ENCODE peak calls at places on chromosome 17, in six cellular contexts. One of them, this sample, is unnamed.

GRCh38 chr17:12118617-12119016 is 97.9 kb downstream of the MAP2K4 start:
- DNase-seq in prostate gland: no peak
- DNase-seq in heart right ventricle: no peak
- DNase-seq in HCT116: no peak
- DNase-seq in fibroblast of pulmonary artery: no peak
- DNase-seq in A549: no peak
- DNase-seq in this sample: no peak

GRCh38 chr17:32519769-32520701 is 33.2 kb downstream of the CDK5R1 start:
- DNase-seq in prostate gland: no peak
- DNase-seq in heart right ventricle: peak
- DNase-seq in HCT116: no peak
- DNase-seq in fibroblast of pulmonary artery: no peak
- DNase-seq in A549: no peak
- DNase-seq in this sample: no peak

GRCh38 chr17:488993-489757 is 136.6 kb upstream of the RPH3AL start:
- DNase-seq in prostate gland: no peak
- DNase-seq in heart right ventricle: no peak
- DNase-seq in HCT116: peak
- DNase-seq in fibroblast of pulmonary artery: peak
- DNase-seq in A549: peak
- DNase-seq in this sample: no peak

GRCh38 chr17:51097708-51098446 is 22.8 kb downstream of the SPAG9 start:
- DNase-seq in prostate gland: no peak
- DNase-seq in heart right ventricle: no peak
- DNase-seq in HCT116: no peak
- DNase-seq in fibroblast of pulmonary artery: no peak
- DNase-seq in A549: no peak
- DNase-seq in this sample: no peak

GRCh38 chr17:78979780-78980623 is at the start of gene LGALS3BP:
- DNase-seq in prostate gland: peak
- DNase-seq in heart right ventricle: peak
- DNase-seq in HCT116: peak
- DNase-seq in fibroblast of pulmonary artery: peak
- DNase-seq in A549: peak
- DNase-seq in this sample: peak

GRCh38 chr17:40791808-40792436 is 7.8 kb downstream of the KRT28 start:
- DNase-seq in prostate gland: no peak
- DNase-seq in heart right ventricle: no peak
- DNase-seq in HCT116: peak
- DNase-seq in fibroblast of pulmonary artery: peak
- DNase-seq in A549: peak
- DNase-seq in this sample: no peak

GRCh38 chr17:9002236-9002609 is 19.1 kb upstream of the NTN1 start:
- DNase-seq in prostate gland: no peak
- DNase-seq in heart right ventricle: no peak
- DNase-seq in HCT116: no peak
- DNase-seq in fibroblast of pulmonary artery: no peak
- DNase-seq in A549: no peak
- DNase-seq in this sample: no peak

GRCh38 chr17:56918916-56919315 is 5.1 kb upstream of the TRIM25 start:
- DNase-seq in prostate gland: no peak
- DNase-seq in heart right ventricle: no peak
- DNase-seq in HCT116: no peak
- DNase-seq in fibroblast of pulmonary artery: peak
- DNase-seq in A549: no peak
- DNase-seq in this sample: no peak

GRCh38 chr17:30344283-30345088 is 10.6 kb upstream of the TMIGD1 start:
- DNase-seq in prostate gland: peak
- DNase-seq in heart right ventricle: peak
- DNase-seq in HCT116: no peak
- DNase-seq in fibroblast of pulmonary artery: peak
- DNase-seq in A549: peak
- DNase-seq in this sample: no peak

GRCh38 chr17:72135546-72136325 is 14.9 kb downstream of the SOX9 start:
- DNase-seq in prostate gland: no peak
- DNase-seq in heart right ventricle: no peak
- DNase-seq in HCT116: no peak
- DNase-seq in fibroblast of pulmonary artery: peak
- DNase-seq in A549: no peak
- DNase-seq in this sample: no peak

GRCh38 chr17:68435876-68436842 is 21.1 kb downstream of the WIPI1 start:
- DNase-seq in prostate gland: peak
- DNase-seq in heart right ventricle: peak
- DNase-seq in HCT116: peak
- DNase-seq in fibroblast of pulmonary artery: peak
- DNase-seq in A549: peak
- DNase-seq in this sample: peak

GRCh38 chr17:79887451-79887991 is 48.3 kb upstream of the CBX4 start:
- DNase-seq in prostate gland: no peak
- DNase-seq in heart right ventricle: no peak
- DNase-seq in HCT116: no peak
- DNase-seq in fibroblast of pulmonary artery: no peak
- DNase-seq in A549: no peak
- DNase-seq in this sample: no peak

GRCh38 chr17:7858487-7858832 is 657 bp downstream of the CYB5D1 start:
- DNase-seq in prostate gland: no peak
- DNase-seq in heart right ventricle: peak
- DNase-seq in HCT116: no peak
- DNase-seq in fibroblast of pulmonary artery: peak
- DNase-seq in A549: peak
- DNase-seq in this sample: no peak

GRCh38 chr17:9268546-9268945 is 247.2 kb downstream of the NTN1 start:
- DNase-seq in prostate gland: no peak
- DNase-seq in heart right ventricle: no peak
- DNase-seq in HCT116: no peak
- DNase-seq in fibroblast of pulmonary artery: no peak
- DNase-seq in A549: no peak
- DNase-seq in this sample: no peak

GRCh38 chr17:27776882-27777624 is 23.3 kb downstream of the NOS2 start:
- DNase-seq in prostate gland: no peak
- DNase-seq in heart right ventricle: no peak
- DNase-seq in HCT116: no peak
- DNase-seq in fibroblast of pulmonary artery: no peak
- DNase-seq in A549: no peak
- DNase-seq in this sample: no peak

GRCh38 chr17:17830740-17831207 is 6.0 kb downstream of the SREBF1 start:
- DNase-seq in prostate gland: no peak
- DNase-seq in heart right ventricle: no peak
- DNase-seq in HCT116: no peak
- DNase-seq in fibroblast of pulmonary artery: no peak
- DNase-seq in A549: no peak
- DNase-seq in this sample: no peak

GRCh38 chr17:41666336-41666680 is 22.4 kb upstream of the EIF1 start:
- DNase-seq in prostate gland: no peak
- DNase-seq in heart right ventricle: no peak
- DNase-seq in HCT116: no peak
- DNase-seq in fibroblast of pulmonary artery: peak
- DNase-seq in A549: peak
- DNase-seq in this sample: no peak

GRCh38 chr17:55492951-55493350 is 18.3 kb downstream of the SMIM36 start:
- DNase-seq in prostate gland: no peak
- DNase-seq in heart right ventricle: no peak
- DNase-seq in HCT116: no peak
- DNase-seq in fibroblast of pulmonary artery: no peak
- DNase-seq in A549: no peak
- DNase-seq in this sample: no peak

GRCh38 chr17:69608114-69608513 is 193.6 kb downstream of the MAP2K6 start:
- DNase-seq in prostate gland: no peak
- DNase-seq in heart right ventricle: no peak
- DNase-seq in HCT116: no peak
- DNase-seq in fibroblast of pulmonary artery: no peak
- DNase-seq in A549: no peak
- DNase-seq in this sample: no peak

GRCh38 chr17:7432296-7432695 is 2.9 kb upstream of the TMEM102 start:
- DNase-seq in prostate gland: no peak
- DNase-seq in heart right ventricle: no peak
- DNase-seq in HCT116: no peak
- DNase-seq in fibroblast of pulmonary artery: no peak
- DNase-seq in A549: no peak
- DNase-seq in this sample: no peak

GRCh38 chr17:80264048-80264792 is 3.6 kb downstream of the RNF213 start:
- DNase-seq in prostate gland: no peak
- DNase-seq in heart right ventricle: no peak
- DNase-seq in HCT116: no peak
- DNase-seq in fibroblast of pulmonary artery: no peak
- DNase-seq in A549: no peak
- DNase-seq in this sample: no peak

GRCh38 chr17:35313875-35314409 is 59.5 kb downstream of the SLFN11 start:
- DNase-seq in prostate gland: no peak
- DNase-seq in heart right ventricle: peak
- DNase-seq in HCT116: no peak
- DNase-seq in fibroblast of pulmonary artery: no peak
- DNase-seq in A549: no peak
- DNase-seq in this sample: no peak

GRCh38 chr17:21213491-21214014 is 408 bp downstream of the TMEM11 start:
- DNase-seq in prostate gland: no peak
- DNase-seq in heart right ventricle: peak
- DNase-seq in HCT116: no peak
- DNase-seq in fibroblast of pulmonary artery: peak
- DNase-seq in A549: no peak
- DNase-seq in this sample: no peak

GRCh38 chr17:2685696-2686095 is 25.9 kb downstream of the CLUH start:
- DNase-seq in prostate gland: no peak
- DNase-seq in heart right ventricle: no peak
- DNase-seq in HCT116: no peak
- DNase-seq in fibroblast of pulmonary artery: no peak
- DNase-seq in A549: no peak
- DNase-seq in this sample: no peak

GRCh38 chr17:46942441-46943217 is 19.7 kb downstream of the GOSR2 start:
- DNase-seq in prostate gland: peak
- DNase-seq in heart right ventricle: peak
- DNase-seq in HCT116: peak
- DNase-seq in fibroblast of pulmonary artery: peak
- DNase-seq in A549: peak
- DNase-seq in this sample: peak

GRCh38 chr17:63928172-63928666 is 3.9 kb downstream of the CD79B start:
- DNase-seq in prostate gland: no peak
- DNase-seq in heart right ventricle: no peak
- DNase-seq in HCT116: no peak
- DNase-seq in fibroblast of pulmonary artery: no peak
- DNase-seq in A549: no peak
- DNase-seq in this sample: no peak
- H3K4me3 ChIP-seq in prostate gland: no peak
- H3K4me3 ChIP-seq in heart right ventricle: no peak
- H3K4me3 ChIP-seq in HCT116: no peak
- H3K4me3 ChIP-seq in fibroblast of pulmonary artery: no peak
- H3K4me3 ChIP-seq in A549: no peak
- H3K4me3 ChIP-seq in this sample: no peak

GRCh38 chr17:75384751-75385150 is 20.7 kb downstream of the GRB2 start:
- DNase-seq in prostate gland: no peak
- DNase-seq in heart right ventricle: no peak
- DNase-seq in HCT116: no peak
- DNase-seq in fibroblast of pulmonary artery: no peak
- DNase-seq in A549: no peak
- DNase-seq in this sample: no peak

GRCh38 chr17:75390982-75391381 is 14.5 kb downstream of the GRB2 start:
- DNase-seq in prostate gland: no peak
- DNase-seq in heart right ventricle: no peak
- DNase-seq in HCT116: no peak
- DNase-seq in fibroblast of pulmonary artery: peak
- DNase-seq in A549: no peak
- DNase-seq in this sample: no peak

GRCh38 chr17:75383842-75384195 is 21.7 kb downstream of the GRB2 start:
- DNase-seq in prostate gland: no peak
- DNase-seq in heart right ventricle: no peak
- DNase-seq in HCT116: no peak
- DNase-seq in fibroblast of pulmonary artery: no peak
- DNase-seq in A549: no peak
- DNase-seq in this sample: no peak

GRCh38 chr17:75388476-75389030 is 16.9 kb downstream of the GRB2 start:
- DNase-seq in prostate gland: no peak
- DNase-seq in heart right ventricle: no peak
- DNase-seq in HCT116: no peak
- DNase-seq in fibroblast of pulmonary artery: no peak
- DNase-seq in A549: no peak
- DNase-seq in this sample: no peak

GRCh38 chr17:75386430-75386829 is 19.0 kb downstream of the GRB2 start:
- DNase-seq in prostate gland: no peak
- DNase-seq in heart right ventricle: no peak
- DNase-seq in HCT116: no peak
- DNase-seq in fibroblast of pulmonary artery: no peak
- DNase-seq in A549: no peak
- DNase-seq in this sample: no peak
- TF ChIP-seq CTCF in prostate gland: no peak
- TF ChIP-seq CTCF in heart right ventricle: no peak
- TF ChIP-seq CTCF in HCT116: no peak
- TF ChIP-seq CTCF in fibroblast of pulmonary artery: no peak
- TF ChIP-seq CTCF in A549: no peak
- TF ChIP-seq CTCF in this sample: no peak

GRCh38 chr17:3965123-3965800 is 1.0 kb upstream of the ATP2A3 start:
- DNase-seq in prostate gland: peak
- DNase-seq in heart right ventricle: peak
- DNase-seq in HCT116: peak
- DNase-seq in fibroblast of pulmonary artery: no peak
- DNase-seq in A549: peak
- DNase-seq in this sample: no peak
- H3K4me3 ChIP-seq in prostate gland: peak
- H3K4me3 ChIP-seq in heart right ventricle: peak
- H3K4me3 ChIP-seq in HCT116: peak
- H3K4me3 ChIP-seq in fibroblast of pulmonary artery: peak
- H3K4me3 ChIP-seq in A549: peak
- H3K4me3 ChIP-seq in this sample: no peak

GRCh38 chr17:48262982-48263586 is 155.5 kb downstream of the SNX11 start:
- DNase-seq in prostate gland: no peak
- DNase-seq in heart right ventricle: no peak
- DNase-seq in HCT116: no peak
- DNase-seq in fibroblast of pulmonary artery: peak
- DNase-seq in A549: peak
- DNase-seq in this sample: no peak

GRCh38 chr17:48258317-48258716 is 150.8 kb downstream of the SNX11 start:
- DNase-seq in prostate gland: no peak
- DNase-seq in heart right ventricle: no peak
- DNase-seq in HCT116: no peak
- DNase-seq in fibroblast of pulmonary artery: no peak
- DNase-seq in A549: no peak
- DNase-seq in this sample: no peak

GRCh38 chr17:48259710-48260291 is 152.2 kb downstream of the SNX11 start:
- DNase-seq in prostate gland: no peak
- DNase-seq in heart right ventricle: no peak
- DNase-seq in HCT116: no peak
- DNase-seq in fibroblast of pulmonary artery: peak
- DNase-seq in A549: peak
- DNase-seq in this sample: no peak

DNA sequence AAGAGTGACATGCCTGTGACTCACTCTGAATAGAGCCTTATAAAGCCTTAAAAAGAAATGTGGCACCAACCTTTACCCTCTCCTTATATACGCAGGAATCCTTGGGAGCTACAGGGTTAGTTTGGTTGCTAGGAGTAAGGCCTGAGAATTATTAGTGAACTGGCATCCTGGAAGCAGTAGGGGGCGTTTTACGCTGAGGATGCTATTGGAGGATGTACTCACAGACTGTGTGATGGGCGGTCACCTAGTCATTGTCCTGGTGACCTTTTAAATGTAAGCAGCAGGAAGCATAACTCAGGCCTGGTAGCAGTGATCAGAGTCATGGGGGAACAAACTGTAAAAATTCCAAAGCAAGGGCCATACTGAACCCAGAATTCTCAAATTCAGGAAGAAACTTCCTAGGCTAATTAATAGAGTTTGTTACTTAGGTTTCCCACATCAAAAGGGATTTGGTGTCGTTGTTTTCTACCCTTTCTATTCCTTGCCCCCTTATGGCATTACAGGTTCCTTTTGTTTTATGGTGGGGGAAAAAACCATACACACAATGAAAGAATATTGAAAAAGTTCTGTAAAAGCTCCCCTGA is 153.8 kb downstream of the SNX11 start:
- DNase-seq in prostate gland: no peak
- DNase-seq in heart right ventricle: no peak
- DNase-seq in HCT116: peak
- DNase-seq in fibroblast of pulmonary artery: no peak
- DNase-seq in A549: peak
- DNase-seq in this sample: no peak
- TF ChIP-seq CTCF in prostate gland: no peak
- TF ChIP-seq CTCF in heart right ventricle: peak
- TF ChIP-seq CTCF in HCT116: peak
- TF ChIP-seq CTCF in fibroblast of pulmonary artery: peak
- TF ChIP-seq CTCF in A549: peak
- TF ChIP-seq CTCF in this sample: peak